ENCODE peak calls at places on chromosomes 13 and 19, in eight cellular contexts. One of them, this sample, is unnamed.

GRCh38 chr13:24097064-24097463 is 63.5 kb upstream of the SPATA13 start:
- DNase-seq in MM.1S: no peak
- DNase-seq in A549: peak
- DNase-seq in hepatocyte: no peak
- DNase-seq in CD4-positive, alpha-beta T cell: no peak
- DNase-seq in cardiac muscle cell: no peak
- DNase-seq in adrenal gland: peak
- DNase-seq in PC-9: no peak
- DNase-seq in this sample: no peak

GRCh38 chr13:102948006-102948405 is 102.2 kb downstream of the ERCC5 start:
- DNase-seq in PC-9: no peak
- DNase-seq in cardiac muscle cell: no peak
- DNase-seq in adrenal gland: peak
- DNase-seq in hepatocyte: peak
- DNase-seq in CD4-positive, alpha-beta T cell: no peak
- DNase-seq in A549: no peak
- DNase-seq in MM.1S: no peak
- DNase-seq in this sample: no peak

GRCh38 chr13:54357284-54357933 is 1328.8 kb downstream of the OLFM4 start:
- DNase-seq in cardiac muscle cell: no peak
- DNase-seq in adrenal gland: no peak
- DNase-seq in PC-9: no peak
- DNase-seq in A549: no peak
- DNase-seq in hepatocyte: no peak
- DNase-seq in CD4-positive, alpha-beta T cell: no peak
- DNase-seq in MM.1S: no peak
- DNase-seq in this sample: no peak

GRCh38 chr19:51751655-51752054 is at the start of gene FPR1:
- DNase-seq in adrenal gland: no peak
- DNase-seq in A549: no peak
- DNase-seq in PC-9: no peak
- DNase-seq in CD4-positive, alpha-beta T cell: no peak
- DNase-seq in MM.1S: no peak
- DNase-seq in cardiac muscle cell: no peak
- DNase-seq in hepatocyte: no peak
- DNase-seq in this sample: no peak

GRCh38 chr13:69904784-69905183 is 202.8 kb upstream of the ATXN8OS start:
- DNase-seq in adrenal gland: no peak
- DNase-seq in PC-9: no peak
- DNase-seq in cardiac muscle cell: no peak
- DNase-seq in MM.1S: no peak
- DNase-seq in hepatocyte: no peak
- DNase-seq in A549: no peak
- DNase-seq in CD4-positive, alpha-beta T cell: no peak
- DNase-seq in this sample: no peak

GRCh38 chr13:48580185-48580803 is 47.4 kb upstream of the RCBTB2 start:
- DNase-seq in MM.1S: peak
- DNase-seq in cardiac muscle cell: peak
- DNase-seq in CD4-positive, alpha-beta T cell: peak
- DNase-seq in adrenal gland: peak
- DNase-seq in A549: peak
- DNase-seq in hepatocyte: peak
- DNase-seq in PC-9: peak
- DNase-seq in this sample: no peak

GRCh38 chr13:50406831-50407230 is 391.6 kb downstream of the KCNRG start:
- DNase-seq in cardiac muscle cell: no peak
- DNase-seq in adrenal gland: no peak
- DNase-seq in hepatocyte: no peak
- DNase-seq in MM.1S: no peak
- DNase-seq in A549: no peak
- DNase-seq in CD4-positive, alpha-beta T cell: no peak
- DNase-seq in PC-9: no peak
- DNase-seq in this sample: no peak

GRCh38 chr19:19458110-19458816 is 52.8 kb downstream of the GATAD2A start:
- DNase-seq in PC-9: no peak
- DNase-seq in A549: no peak
- DNase-seq in adrenal gland: no peak
- DNase-seq in hepatocyte: no peak
- DNase-seq in cardiac muscle cell: no peak
- DNase-seq in MM.1S: no peak
- DNase-seq in CD4-positive, alpha-beta T cell: no peak
- DNase-seq in this sample: no peak

GRCh38 chr13:104442541-104442940 is 1376.3 kb upstream of the SLC10A2 start:
- DNase-seq in CD4-positive, alpha-beta T cell: no peak
- DNase-seq in cardiac muscle cell: no peak
- DNase-seq in hepatocyte: no peak
- DNase-seq in A549: no peak
- DNase-seq in adrenal gland: no peak
- DNase-seq in MM.1S: no peak
- DNase-seq in PC-9: no peak
- DNase-seq in this sample: no peak

GRCh38 chr13:109494955-109495354 is 291.4 kb downstream of the IRS2 start:
- DNase-seq in adrenal gland: no peak
- DNase-seq in hepatocyte: no peak
- DNase-seq in CD4-positive, alpha-beta T cell: no peak
- DNase-seq in PC-9: no peak
- DNase-seq in MM.1S: no peak
- DNase-seq in cardiac muscle cell: no peak
- DNase-seq in A549: peak
- DNase-seq in this sample: no peak

GRCh38 chr19:46813570-46814358 is 25.4 kb upstream of the SLC1A5 start:
- DNase-seq in adrenal gland: peak
- DNase-seq in MM.1S: no peak
- DNase-seq in hepatocyte: no peak
- DNase-seq in PC-9: peak
- DNase-seq in cardiac muscle cell: no peak
- DNase-seq in CD4-positive, alpha-beta T cell: no peak
- DNase-seq in A549: peak
- DNase-seq in this sample: no peak

GRCh38 chr13:48585456-48585840 is 52.6 kb upstream of the RCBTB2 start:
- DNase-seq in A549: no peak
- DNase-seq in cardiac muscle cell: no peak
- DNase-seq in hepatocyte: no peak
- DNase-seq in CD4-positive, alpha-beta T cell: no peak
- DNase-seq in MM.1S: no peak
- DNase-seq in PC-9: no peak
- DNase-seq in adrenal gland: no peak
- DNase-seq in this sample: no peak

GRCh38 chr19:17658666-17659065 is 29.5 kb downstream of the UNC13A start:
- DNase-seq in MM.1S: no peak
- DNase-seq in hepatocyte: no peak
- DNase-seq in cardiac muscle cell: no peak
- DNase-seq in A549: no peak
- DNase-seq in adrenal gland: no peak
- DNase-seq in CD4-positive, alpha-beta T cell: no peak
- DNase-seq in PC-9: no peak
- DNase-seq in this sample: no peak

GRCh38 chr13:93262729-93263128 is 36.1 kb downstream of the GPC6 start:
- DNase-seq in A549: peak
- DNase-seq in cardiac muscle cell: no peak
- DNase-seq in MM.1S: no peak
- DNase-seq in hepatocyte: no peak
- DNase-seq in CD4-positive, alpha-beta T cell: no peak
- DNase-seq in PC-9: no peak
- DNase-seq in adrenal gland: no peak
- DNase-seq in this sample: no peak

GRCh38 chr13:32581177-32581786 is 5.0 kb upstream of the PDS5B start:
- DNase-seq in CD4-positive, alpha-beta T cell: no peak
- DNase-seq in MM.1S: peak
- DNase-seq in A549: no peak
- DNase-seq in cardiac muscle cell: peak
- DNase-seq in PC-9: no peak
- DNase-seq in hepatocyte: peak
- DNase-seq in adrenal gland: no peak
- DNase-seq in this sample: no peak

GRCh38 chr19:32744555-32745325 is 25.2 kb downstream of the TDRD12 start:
- DNase-seq in A549: no peak
- DNase-seq in hepatocyte: no peak
- DNase-seq in adrenal gland: no peak
- DNase-seq in MM.1S: no peak
- DNase-seq in cardiac muscle cell: no peak
- DNase-seq in CD4-positive, alpha-beta T cell: no peak
- DNase-seq in PC-9: no peak
- DNase-seq in this sample: peak
- H3K27ac ChIP-seq in A549: no peak
- H3K27ac ChIP-seq in hepatocyte: no peak
- H3K27ac ChIP-seq in adrenal gland: no peak
- H3K27ac ChIP-seq in MM.1S: no peak
- H3K27ac ChIP-seq in cardiac muscle cell: no peak
- H3K27ac ChIP-seq in CD4-positive, alpha-beta T cell: no peak
- H3K27ac ChIP-seq in PC-9: no peak
- H3K27ac ChIP-seq in this sample: no peak

GRCh38 chr13:59480857-59481256 is 682.9 kb downstream of the DIAPH3 start:
- DNase-seq in cardiac muscle cell: no peak
- DNase-seq in A549: no peak
- DNase-seq in MM.1S: no peak
- DNase-seq in adrenal gland: no peak
- DNase-seq in PC-9: no peak
- DNase-seq in CD4-positive, alpha-beta T cell: no peak
- DNase-seq in hepatocyte: no peak
- DNase-seq in this sample: no peak
- H3K27ac ChIP-seq in cardiac muscle cell: no peak
- H3K27ac ChIP-seq in A549: no peak
- H3K27ac ChIP-seq in MM.1S: no peak
- H3K27ac ChIP-seq in adrenal gland: no peak
- H3K27ac ChIP-seq in PC-9: no peak
- H3K27ac ChIP-seq in CD4-positive, alpha-beta T cell: no peak
- H3K27ac ChIP-seq in hepatocyte: no peak
- H3K27ac ChIP-seq in this sample: no peak

GRCh38 chr13:41589434-41589833 is 132.1 kb downstream of the RGCC start:
- DNase-seq in cardiac muscle cell: no peak
- DNase-seq in A549: no peak
- DNase-seq in hepatocyte: no peak
- DNase-seq in CD4-positive, alpha-beta T cell: no peak
- DNase-seq in MM.1S: no peak
- DNase-seq in PC-9: no peak
- DNase-seq in adrenal gland: no peak
- DNase-seq in this sample: no peak

GRCh38 chr13:41590122-41590521 is 132.8 kb downstream of the RGCC start:
- DNase-seq in PC-9: no peak
- DNase-seq in hepatocyte: no peak
- DNase-seq in adrenal gland: no peak
- DNase-seq in MM.1S: no peak
- DNase-seq in A549: peak
- DNase-seq in cardiac muscle cell: no peak
- DNase-seq in CD4-positive, alpha-beta T cell: no peak
- DNase-seq in this sample: no peak

GRCh38 chr13:41590643-41591042 is 133.3 kb downstream of the RGCC start:
- DNase-seq in hepatocyte: no peak
- DNase-seq in A549: no peak
- DNase-seq in MM.1S: no peak
- DNase-seq in adrenal gland: no peak
- DNase-seq in cardiac muscle cell: no peak
- DNase-seq in PC-9: no peak
- DNase-seq in CD4-positive, alpha-beta T cell: no peak
- DNase-seq in this sample: no peak

GRCh38 chr13:41587490-41587889 is 130.1 kb downstream of the RGCC start:
- DNase-seq in adrenal gland: no peak
- DNase-seq in PC-9: no peak
- DNase-seq in A549: peak
- DNase-seq in MM.1S: no peak
- DNase-seq in cardiac muscle cell: no peak
- DNase-seq in CD4-positive, alpha-beta T cell: peak
- DNase-seq in hepatocyte: no peak
- DNase-seq in this sample: no peak

DNA sequence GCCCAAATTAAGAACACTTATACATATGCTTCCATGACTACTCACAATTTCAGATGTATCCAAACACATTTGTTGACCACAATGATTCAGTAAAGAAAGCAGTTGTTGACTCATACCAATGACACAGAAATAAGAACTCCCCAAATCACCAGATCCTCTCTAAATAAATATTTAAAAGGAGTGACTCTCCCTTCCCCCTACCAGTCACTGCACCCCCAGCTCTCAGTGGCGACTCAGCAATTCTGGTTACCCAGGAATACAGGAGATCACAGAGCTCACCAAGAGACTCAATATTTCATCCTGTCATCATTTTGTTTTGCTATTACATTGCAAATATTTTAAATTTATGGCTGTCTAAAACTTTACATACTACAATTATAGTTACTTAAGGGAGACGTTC is 131.5 kb downstream of the RGCC start:
- DNase-seq in PC-9: peak
- DNase-seq in CD4-positive, alpha-beta T cell: no peak
- DNase-seq in A549: peak
- DNase-seq in cardiac muscle cell: no peak
- DNase-seq in hepatocyte: no peak
- DNase-seq in adrenal gland: peak
- DNase-seq in MM.1S: no peak
- DNase-seq in this sample: no peak
- H3K27ac ChIP-seq in PC-9: peak
- H3K27ac ChIP-seq in CD4-positive, alpha-beta T cell: no peak
- H3K27ac ChIP-seq in A549: peak
- H3K27ac ChIP-seq in cardiac muscle cell: no peak
- H3K27ac ChIP-seq in hepatocyte: no peak
- H3K27ac ChIP-seq in adrenal gland: no peak
- H3K27ac ChIP-seq in MM.1S: no peak
- H3K27ac ChIP-seq in this sample: peak

GRCh38 chr19:43675906-43676305 is 5.9 kb upstream of the PLAUR start:
- DNase-seq in cardiac muscle cell: no peak
- DNase-seq in A549: no peak
- DNase-seq in adrenal gland: no peak
- DNase-seq in CD4-positive, alpha-beta T cell: no peak
- DNase-seq in MM.1S: no peak
- DNase-seq in PC-9: no peak
- DNase-seq in hepatocyte: no peak
- DNase-seq in this sample: no peak

GRCh38 chr19:43675269-43675879 is 5.4 kb upstream of the PLAUR start:
- DNase-seq in adrenal gland: no peak
- DNase-seq in A549: peak
- DNase-seq in MM.1S: peak
- DNase-seq in CD4-positive, alpha-beta T cell: no peak
- DNase-seq in cardiac muscle cell: no peak
- DNase-seq in PC-9: peak
- DNase-seq in hepatocyte: peak
- DNase-seq in this sample: peak

GRCh38 chr19:43681826-43682225 is 11.9 kb upstream of the PLAUR start:
- DNase-seq in PC-9: no peak
- DNase-seq in CD4-positive, alpha-beta T cell: no peak
- DNase-seq in adrenal gland: no peak
- DNase-seq in hepatocyte: no peak
- DNase-seq in cardiac muscle cell: no peak
- DNase-seq in MM.1S: no peak
- DNase-seq in A549: no peak
- DNase-seq in this sample: no peak

GRCh38 chr19:43674630-43674982 is 4.6 kb upstream of the PLAUR start:
- DNase-seq in hepatocyte: no peak
- DNase-seq in MM.1S: no peak
- DNase-seq in CD4-positive, alpha-beta T cell: no peak
- DNase-seq in cardiac muscle cell: no peak
- DNase-seq in A549: no peak
- DNase-seq in PC-9: no peak
- DNase-seq in adrenal gland: no peak
- DNase-seq in this sample: no peak

DNA sequence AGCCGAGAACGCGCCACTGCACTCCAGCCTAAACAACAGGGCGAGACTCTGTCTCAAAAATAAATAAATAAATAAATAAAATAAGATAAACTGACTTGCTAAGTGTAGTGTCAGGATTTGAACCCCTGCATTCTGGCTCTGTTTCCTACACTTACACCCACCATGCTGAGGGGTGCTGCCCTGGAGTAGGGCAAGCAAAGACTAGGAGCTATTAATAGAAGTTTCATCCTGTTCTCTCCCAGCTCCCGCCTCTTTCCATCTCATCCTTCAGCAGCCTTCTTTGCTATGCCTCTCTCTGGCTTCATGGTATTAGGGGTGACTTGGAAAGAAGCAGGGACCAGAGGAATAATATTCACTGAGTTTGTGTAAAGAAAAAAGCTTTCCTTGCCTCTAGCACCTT is 8.5 kb upstream of the PLAUR start:
- DNase-seq in CD4-positive, alpha-beta T cell: no peak
- DNase-seq in adrenal gland: no peak
- DNase-seq in hepatocyte: no peak
- DNase-seq in MM.1S: no peak
- DNase-seq in cardiac muscle cell: peak
- DNase-seq in A549: no peak
- DNase-seq in PC-9: no peak
- DNase-seq in this sample: no peak
- H3K27ac ChIP-seq in CD4-positive, alpha-beta T cell: no peak
- H3K27ac ChIP-seq in adrenal gland: no peak
- H3K27ac ChIP-seq in hepatocyte: peak
- H3K27ac ChIP-seq in MM.1S: no peak
- H3K27ac ChIP-seq in cardiac muscle cell: peak
- H3K27ac ChIP-seq in A549: no peak
- H3K27ac ChIP-seq in PC-9: peak
- H3K27ac ChIP-seq in this sample: no peak